ENCODE peak calls at places on chromosome 12, in ten cellular contexts. One of them, this sample, is unnamed.

GRCh38 chr12:48189331-48190125 is 6.1 kb downstream of the CCDC184 start:
- DNase-seq in Peyer's patch: peak; percentile 93
- DNase-seq in uterus: peak; percentile 59
- DNase-seq in testis: peak; percentile 80
- DNase-seq in H54: peak; percentile 44
- DNase-seq in erythroblast: peak; percentile 71
- DNase-seq in body of pancreas: peak; percentile 79
- DNase-seq in HepG2: peak; percentile 49
- DNase-seq in spleen: no peak
- DNase-seq in A549: peak; percentile 74
- DNase-seq in this sample: peak; percentile 72

GRCh38 chr12:123388218-123388947 is 4.5 kb downstream of the KMT5A start:
- DNase-seq in A549: peak; percentile 68
- DNase-seq in Peyer's patch: peak; percentile 89
- DNase-seq in uterus: peak; percentile 82
- DNase-seq in erythroblast: peak; percentile 95
- DNase-seq in testis: peak; percentile 80
- DNase-seq in spleen: peak; percentile 95
- DNase-seq in HepG2: peak; percentile 58
- DNase-seq in H54: peak; percentile 90
- DNase-seq in body of pancreas: peak; percentile 80
- DNase-seq in this sample: peak; percentile 93

GRCh38 chr12:47818701-47819543 is 781 bp downstream of the HDAC7 start:
- DNase-seq in spleen: peak; percentile 95
- DNase-seq in body of pancreas: peak; percentile 52
- DNase-seq in HepG2: peak; percentile 50
- DNase-seq in uterus: peak; percentile 72
- DNase-seq in erythroblast: peak; percentile 64
- DNase-seq in A549: peak; percentile 65
- DNase-seq in H54: peak; percentile 55
- DNase-seq in testis: peak; percentile 58
- DNase-seq in Peyer's patch: peak; percentile 83
- DNase-seq in this sample: no peak

GRCh38 chr12:78121969-78122610 is 291.4 kb downstream of the NAV3 start:
- DNase-seq in testis: no peak
- DNase-seq in HepG2: no peak
- DNase-seq in body of pancreas: no peak
- DNase-seq in uterus: no peak
- DNase-seq in H54: no peak
- DNase-seq in A549: no peak
- DNase-seq in Peyer's patch: no peak
- DNase-seq in spleen: no peak
- DNase-seq in erythroblast: no peak
- DNase-seq in this sample: no peak

GRCh38 chr12:51951199-51951842 is at the start of gene ACVR1B:
- DNase-seq in H54: peak; percentile 84
- DNase-seq in erythroblast: peak; percentile 93
- DNase-seq in Peyer's patch: peak; percentile 97
- DNase-seq in spleen: peak; percentile 97
- DNase-seq in body of pancreas: peak; percentile 96
- DNase-seq in testis: peak; percentile 95
- DNase-seq in uterus: peak; percentile 91
- DNase-seq in HepG2: peak; percentile 57
- DNase-seq in A549: peak; percentile 90
- DNase-seq in this sample: peak; percentile 91

GRCh38 chr12:53575502-53576264 is 50.5 kb downstream of the ATF7 start:
- DNase-seq in uterus: no peak
- DNase-seq in testis: no peak
- DNase-seq in A549: peak; percentile 63
- DNase-seq in Peyer's patch: peak; percentile 51
- DNase-seq in body of pancreas: no peak
- DNase-seq in HepG2: no peak
- DNase-seq in erythroblast: peak; percentile 27
- DNase-seq in spleen: no peak
- DNase-seq in H54: peak; percentile 28
- DNase-seq in this sample: no peak

GRCh38 chr12:131399000-131399399 is 311.9 kb upstream of the SFSWAP start:
- DNase-seq in HepG2: no peak
- DNase-seq in erythroblast: no peak
- DNase-seq in spleen: no peak
- DNase-seq in A549: no peak
- DNase-seq in uterus: no peak
- DNase-seq in H54: no peak
- DNase-seq in Peyer's patch: no peak
- DNase-seq in body of pancreas: no peak
- DNase-seq in testis: no peak
- DNase-seq in this sample: no peak

GRCh38 chr12:62658910-62659309 is 192.3 kb downstream of the MON2 start:
- DNase-seq in Peyer's patch: no peak
- DNase-seq in H54: no peak
- DNase-seq in erythroblast: no peak
- DNase-seq in testis: no peak
- DNase-seq in uterus: no peak
- DNase-seq in spleen: no peak
- DNase-seq in A549: no peak
- DNase-seq in body of pancreas: no peak
- DNase-seq in HepG2: no peak
- DNase-seq in this sample: no peak

GRCh38 chr12:104479141-104479662 is 22.5 kb downstream of the CHST11 start:
- DNase-seq in uterus: no peak
- DNase-seq in A549: no peak
- DNase-seq in erythroblast: peak; percentile 28
- DNase-seq in H54: no peak
- DNase-seq in body of pancreas: no peak
- DNase-seq in Peyer's patch: no peak
- DNase-seq in spleen: no peak
- DNase-seq in testis: no peak
- DNase-seq in HepG2: no peak
- DNase-seq in this sample: no peak

GRCh38 chr12:41907550-41907949 is 237.1 kb downstream of the GXYLT1 start:
- DNase-seq in spleen: no peak
- DNase-seq in uterus: no peak
- DNase-seq in body of pancreas: no peak
- DNase-seq in testis: no peak
- DNase-seq in H54: no peak
- DNase-seq in HepG2: no peak
- DNase-seq in Peyer's patch: no peak
- DNase-seq in A549: no peak
- DNase-seq in erythroblast: no peak
- DNase-seq in this sample: no peak

GRCh38 chr12:18345021-18345735 is 83.9 kb downstream of the PIK3C2G start:
- DNase-seq in A549: no peak
- DNase-seq in uterus: no peak
- DNase-seq in spleen: no peak
- DNase-seq in erythroblast: no peak
- DNase-seq in body of pancreas: no peak
- DNase-seq in Peyer's patch: no peak
- DNase-seq in HepG2: no peak
- DNase-seq in testis: no peak
- DNase-seq in H54: no peak
- DNase-seq in this sample: no peak
- TF ChIP-seq POLR2A in A549: no peak
- TF ChIP-seq POLR2A in uterus: no peak
- TF ChIP-seq POLR2A in spleen: no peak
- TF ChIP-seq POLR2A in erythroblast: no peak
- TF ChIP-seq POLR2A in body of pancreas: no peak
- TF ChIP-seq POLR2A in Peyer's patch: no peak
- TF ChIP-seq POLR2A in HepG2: no peak
- TF ChIP-seq POLR2A in testis: no peak
- TF ChIP-seq POLR2A in H54: no peak
- TF ChIP-seq POLR2A in this sample: no peak

DNA sequence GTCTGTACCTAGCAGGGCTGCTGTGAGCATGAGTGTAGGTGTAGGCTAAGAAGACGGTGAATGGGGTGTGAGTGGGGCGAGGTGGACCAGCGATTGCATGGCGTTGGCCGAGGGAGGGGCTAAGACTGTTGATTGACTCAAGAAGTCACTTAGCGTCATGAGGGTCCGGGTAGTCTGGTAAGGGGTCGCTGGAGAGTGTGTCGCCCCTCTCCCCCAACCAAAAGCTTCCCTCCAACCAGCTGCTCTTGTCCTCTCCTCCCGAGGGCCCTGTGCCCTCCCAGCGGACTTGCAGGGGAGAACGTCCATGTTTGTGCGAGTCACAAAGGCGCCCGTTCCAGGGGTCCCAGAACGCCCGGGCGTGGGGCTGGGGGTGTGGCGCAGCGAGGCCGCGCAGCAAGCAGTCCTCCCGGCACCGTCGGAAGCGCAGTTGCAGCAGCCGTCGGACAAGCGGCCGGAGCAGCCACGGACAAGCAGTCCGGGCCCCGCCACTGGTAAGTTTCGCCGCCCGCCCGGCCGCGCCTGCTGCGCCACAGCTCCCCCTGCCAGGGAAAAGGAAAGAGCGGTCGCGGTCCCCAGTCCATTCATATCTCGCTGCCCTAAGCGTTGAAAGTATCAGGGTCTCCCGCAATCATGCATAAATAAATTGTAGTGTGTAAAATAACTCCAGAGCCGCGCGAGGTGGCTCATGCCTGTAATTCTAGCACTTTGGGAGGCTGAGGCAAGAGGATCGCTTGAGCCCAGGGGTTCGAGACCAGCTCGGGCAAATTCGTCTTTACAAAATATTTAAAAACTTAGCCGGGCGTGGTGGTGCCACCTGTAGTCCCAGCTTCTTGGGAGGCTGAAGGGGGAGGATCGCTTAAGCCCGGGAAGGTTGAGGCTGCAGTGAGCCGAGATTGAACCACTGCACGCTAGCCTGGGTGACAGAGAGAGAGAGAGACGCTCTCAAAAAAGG is at the start of gene CCDC63:
- DNase-seq in H54: no peak
- DNase-seq in uterus: peak; percentile 44
- DNase-seq in Peyer's patch: peak; percentile 76
- DNase-seq in body of pancreas: peak; percentile 60
- DNase-seq in A549: peak; percentile 75
- DNase-seq in testis: peak; percentile 66
- DNase-seq in HepG2: peak; percentile 14
- DNase-seq in erythroblast: peak; percentile 40
- DNase-seq in spleen: peak; percentile 86
- DNase-seq in this sample: peak; percentile 88
- TF ChIP-seq POLR2A in H54: no peak
- TF ChIP-seq POLR2A in uterus: no peak
- TF ChIP-seq POLR2A in Peyer's patch: no peak
- TF ChIP-seq POLR2A in body of pancreas: no peak
- TF ChIP-seq POLR2A in A549: no peak
- TF ChIP-seq POLR2A in testis: no peak
- TF ChIP-seq POLR2A in HepG2: no peak
- TF ChIP-seq POLR2A in erythroblast: no peak
- TF ChIP-seq POLR2A in spleen: no peak
- TF ChIP-seq POLR2A in this sample: no peak

DNA sequence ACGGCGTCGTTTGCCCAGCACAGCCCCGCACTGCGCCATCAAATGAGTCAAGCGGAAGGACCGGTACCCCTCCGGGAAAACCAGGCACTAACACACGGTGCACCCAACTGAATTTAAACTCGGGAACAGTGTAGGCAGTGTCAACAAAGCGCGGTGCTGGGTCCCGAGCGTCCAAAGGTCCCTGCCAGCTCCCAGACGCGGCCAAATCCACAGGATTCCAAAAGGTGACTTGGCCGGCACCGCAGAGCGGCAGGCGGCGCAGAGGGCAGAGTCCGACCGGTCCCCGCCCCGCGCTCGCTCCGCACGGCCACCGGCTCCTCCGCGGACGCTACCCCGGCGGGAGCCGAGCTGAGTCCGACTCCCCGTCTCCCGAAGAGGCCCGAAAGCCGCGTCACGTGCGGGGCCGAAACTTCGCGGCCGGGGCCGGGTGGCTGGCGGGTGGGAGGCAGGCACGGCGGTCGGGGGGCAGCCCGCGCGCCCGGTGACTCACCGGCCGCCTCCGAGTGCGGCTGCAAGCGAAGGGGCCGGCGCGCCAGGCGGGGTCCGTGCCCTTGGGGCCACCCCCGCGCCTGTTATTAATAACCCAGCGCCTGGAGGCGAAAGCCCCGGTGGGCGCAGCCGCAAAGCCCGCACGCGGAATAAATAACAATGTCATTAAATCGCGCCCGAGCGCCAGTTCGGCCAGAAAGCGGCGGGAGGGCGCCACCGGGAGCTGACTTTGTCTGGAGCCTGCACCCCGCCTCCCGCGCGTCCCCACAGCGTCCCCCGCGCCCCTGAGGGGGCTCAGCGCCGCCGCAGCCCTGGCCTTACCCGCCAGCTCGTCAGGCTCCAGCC is 823 bp downstream of the DENND5B start:
- DNase-seq in spleen: peak; percentile 90
- DNase-seq in HepG2: peak; percentile 89
- DNase-seq in Peyer's patch: peak; percentile 87
- DNase-seq in uterus: peak; percentile 61
- DNase-seq in testis: peak; percentile 79
- DNase-seq in A549: peak; percentile 81
- DNase-seq in body of pancreas: peak; percentile 86
- DNase-seq in erythroblast: peak; percentile 65
- DNase-seq in H54: peak; percentile 48
- DNase-seq in this sample: peak; percentile 94
- TF ChIP-seq POLR2A in spleen: no peak
- TF ChIP-seq POLR2A in HepG2: peak; percentile 85
- TF ChIP-seq POLR2A in Peyer's patch: peak; percentile 57
- TF ChIP-seq POLR2A in uterus: no peak
- TF ChIP-seq POLR2A in testis: no peak
- TF ChIP-seq POLR2A in A549: no peak
- TF ChIP-seq POLR2A in body of pancreas: peak; percentile 68
- TF ChIP-seq POLR2A in erythroblast: peak; percentile 23
- TF ChIP-seq POLR2A in H54: peak; percentile 24
- TF ChIP-seq POLR2A in this sample: no peak

GRCh38 chr12:107091989-107092641 is 1.2 kb downstream of the CRY1 start:
- DNase-seq in Peyer's patch: no peak
- DNase-seq in body of pancreas: peak; percentile 38
- DNase-seq in testis: peak; percentile 46
- DNase-seq in H54: peak; percentile 35
- DNase-seq in spleen: no peak
- DNase-seq in A549: peak; percentile 98
- DNase-seq in uterus: no peak
- DNase-seq in erythroblast: peak; percentile 81
- DNase-seq in HepG2: peak; percentile 86
- DNase-seq in this sample: peak; percentile 36

GRCh38 chr12:107091381-107091780 is 2.0 kb downstream of the CRY1 start:
- DNase-seq in A549: peak; percentile 18
- DNase-seq in spleen: no peak
- DNase-seq in erythroblast: no peak
- DNase-seq in testis: no peak
- DNase-seq in body of pancreas: peak; percentile 7
- DNase-seq in HepG2: no peak
- DNase-seq in H54: no peak
- DNase-seq in Peyer's patch: no peak
- DNase-seq in uterus: no peak
- DNase-seq in this sample: no peak

GRCh38 chr12:107096571-107096970 is 3.2 kb upstream of the CRY1 start:
- DNase-seq in A549: no peak
- DNase-seq in HepG2: no peak
- DNase-seq in erythroblast: no peak
- DNase-seq in H54: no peak
- DNase-seq in spleen: no peak
- DNase-seq in body of pancreas: no peak
- DNase-seq in uterus: no peak
- DNase-seq in testis: no peak
- DNase-seq in Peyer's patch: no peak
- DNase-seq in this sample: no peak

GRCh38 chr12:107093547-107094448 is at the start of gene CRY1:
- DNase-seq in testis: peak; percentile 97
- DNase-seq in body of pancreas: peak; percentile 96
- DNase-seq in Peyer's patch: peak; percentile 97
- DNase-seq in spleen: peak; percentile 98
- DNase-seq in uterus: peak; percentile 96
- DNase-seq in A549: peak; percentile 98
- DNase-seq in erythroblast: peak; percentile 95
- DNase-seq in H54: peak; percentile 60
- DNase-seq in HepG2: peak; percentile 89
- DNase-seq in this sample: peak; percentile 92

GRCh38 chr12:107092669-107093546 is 441 bp downstream of the CRY1 start:
- DNase-seq in H54: no peak
- DNase-seq in erythroblast: peak; percentile 84
- DNase-seq in uterus: no peak
- DNase-seq in body of pancreas: peak; percentile 64
- DNase-seq in A549: peak; percentile 43
- DNase-seq in spleen: peak; percentile 89
- DNase-seq in HepG2: peak; percentile 12
- DNase-seq in testis: peak; percentile 57
- DNase-seq in Peyer's patch: peak; percentile 73
- DNase-seq in this sample: peak; percentile 49
- TF ChIP-seq POLR2A in H54: peak; percentile 59
- TF ChIP-seq POLR2A in erythroblast: peak; percentile 91
- TF ChIP-seq POLR2A in uterus: peak; percentile 95
- TF ChIP-seq POLR2A in body of pancreas: peak; percentile 94
- TF ChIP-seq POLR2A in A549: peak; percentile 59
- TF ChIP-seq POLR2A in spleen: no peak
- TF ChIP-seq POLR2A in HepG2: peak; percentile 83
- TF ChIP-seq POLR2A in testis: no peak
- TF ChIP-seq POLR2A in Peyer's patch: peak; percentile 93
- TF ChIP-seq POLR2A in this sample: no peak